ENCODE peak calls at places on chromosome 1, in nine cellular contexts. D, Y, J, M, A, E, U, Z and S are unnamed samples. For H3K4me1 and H3K27me3, the result is how much of the 10 kb centered on the place peaks cover.

GRCh38 chr1:172662464-172663109 is 3.7 kb downstream of the FASLG start:
- DNase-seq in E (no peak), M (peak), Z (no peak), A (peak), J (peak), Y (peak), U (peak), D (peak), S (peak)

GRCh38 chr1:214392246-214392645 is 111.3 kb downstream of the SMYD2 start:
- DNase-seq in J (no peak), A (peak), D (no peak), E (no peak), M (no peak), U (no peak), Y (no peak), Z (no peak), S (no peak)

GRCh38 chr1:214319930-214320329 is 39.0 kb downstream of the SMYD2 start:
- DNase-seq in A (no peak), D (no peak), J (no peak), U (no peak), Y (no peak), Z (no peak), M (no peak), E (no peak), S (no peak)

GRCh38 chr1:183735069-183735860 is 69.7 kb upstream of the RGL1 start:
- DNase-seq in A (peak), E (no peak), J (no peak), Y (no peak), Z (no peak), D (no peak), M (peak), U (no peak), S (no peak)

GRCh38 chr1:36622741-36623648 is 140.3 kb upstream of the CSF3R start:
- DNase-seq in U (no peak), M (no peak), D (no peak), Z (no peak), E (no peak), A (no peak), J (no peak), Y (no peak), S (no peak)

GRCh38 chr1:54604572-54605370 is 18.6 kb downstream of the FAM151A start:
- DNase-seq in Z (no peak), J (peak), Y (peak), E (no peak), U (no peak), D (no peak), M (no peak), A (no peak), S (no peak)

GRCh38 chr1:163875927-163876320 is 554.2 kb downstream of the NUF2 start:
- DNase-seq in A (peak), U (no peak), Y (no peak), E (no peak), J (no peak), D (no peak), Z (no peak), M (peak), S (no peak)

GRCh38 chr1:167126317-167126716 is 32.4 kb downstream of the STYXL2 start:
- DNase-seq in E (no peak), Z (no peak), Y (no peak), A (no peak), M (no peak), U (no peak), D (no peak), J (no peak), S (no peak)

DNA sequence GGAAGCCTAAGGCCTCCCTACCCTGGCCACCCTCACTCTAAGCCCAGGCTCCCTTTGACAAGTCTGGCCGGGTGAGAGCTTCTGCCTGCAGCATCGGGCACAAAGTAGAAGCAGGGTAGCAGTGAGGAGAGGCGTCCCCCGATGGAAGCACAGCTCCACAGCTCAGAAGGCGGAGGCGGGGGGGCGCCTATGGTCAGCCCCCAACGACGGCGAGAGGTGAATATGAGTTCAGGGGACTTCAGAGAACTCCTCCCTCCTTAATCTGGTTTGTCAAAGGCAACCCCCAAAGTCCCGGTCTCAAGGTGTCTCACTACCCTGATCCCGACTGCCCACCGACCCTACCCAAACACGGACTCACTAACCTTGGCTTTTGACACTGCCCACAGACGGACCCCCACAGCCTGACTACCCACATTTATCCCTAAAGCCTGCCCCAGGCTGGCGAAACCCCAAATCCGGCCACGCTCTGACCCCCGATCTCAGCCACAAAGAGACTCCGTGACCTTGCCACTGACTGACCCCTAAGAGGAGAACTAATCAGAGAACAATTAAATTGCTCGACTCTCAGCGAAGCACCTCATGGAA is 5.3 kb downstream of the ID3 start:
- DNase-seq in E (no peak), M (no peak), J (no peak), A (no peak), D (no peak), Y (no peak), Z (peak), U (no peak), S (no peak)
- H3K4me1 ChIP-seq in E (under half), M (under half), J (under half), A (under half), D (under half), Y (under half), Z (under half), U (half or more), S (under half)

GRCh38 chr1:11778844-11779623 is 17.0 kb downstream of the C1orf167 start:
- DNase-seq in D (no peak), Y (no peak), A (no peak), J (no peak), U (no peak), E (no peak), Z (no peak), M (no peak), S (no peak)
- H3K27me3 ChIP-seq in D (under half), Y (under half), A (under half), J (under half), U (under half), E (under half), Z (under half), M (under half), S (under half)

DNA sequence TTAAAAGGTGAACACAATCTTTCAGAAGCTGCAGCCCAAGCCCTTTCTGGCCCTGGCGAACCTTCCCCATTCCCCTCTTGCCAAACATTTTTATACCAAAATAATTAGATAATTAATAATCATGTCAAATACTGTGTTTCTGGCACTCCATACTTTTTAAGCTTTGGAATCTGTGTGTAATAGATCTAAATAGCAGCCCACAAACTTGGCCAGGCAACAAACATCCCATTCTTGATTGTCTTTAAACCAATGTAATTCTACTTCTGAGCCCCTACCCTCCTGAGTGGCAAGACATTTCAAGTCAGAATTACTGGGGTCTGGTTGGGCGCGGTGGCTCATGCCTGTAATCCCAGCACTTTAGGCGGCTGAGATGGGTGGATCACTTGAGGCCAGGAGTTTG is 137.7 kb downstream of the NAV1 start:
- DNase-seq in M (no peak), J (no peak), Y (no peak), Z (no peak), E (no peak), U (no peak), D (no peak), A (no peak), S (no peak)
- H3K4me1 ChIP-seq in M (under half), J (under half), Y (under half), Z (half or more), E (under half), U (under half), D (half or more), A (under half), S (under half)

GRCh38 chr1:5834477-5835178 is 157.6 kb downstream of the NPHP4 start:
- DNase-seq in A (no peak), U (no peak), Y (no peak), M (no peak), Z (no peak), J (no peak), E (no peak), D (no peak), S (no peak)
- H3K27me3 ChIP-seq in A (under half), U (under half), Y (under half), M (under half), Z (under half), J (under half), E (under half), D (half or more), S (under half)

GRCh38 chr1:2481885-2482284 is 5.8 kb downstream of the PLCH2 start:
- DNase-seq in M (no peak), E (no peak), A (no peak), Z (no peak), U (no peak), D (no peak), Y (no peak), J (no peak), S (no peak)

GRCh38 chr1:2479618-2480017 is 3.5 kb downstream of the PLCH2 start:
- DNase-seq in E (no peak), U (no peak), A (no peak), J (no peak), D (no peak), Y (no peak), Z (no peak), M (no peak), S (no peak)

GRCh38 chr1:2482588-2482987 is 6.5 kb downstream of the PLCH2 start:
- DNase-seq in M (no peak), D (no peak), Y (no peak), U (no peak), E (no peak), Z (no peak), A (no peak), J (no peak), S (no peak)

GRCh38 chr1:2480236-2480985 is 4.3 kb downstream of the PLCH2 start:
- DNase-seq in M (no peak), Y (no peak), J (no peak), E (no peak), A (no peak), D (no peak), U (peak), Z (no peak), S (no peak)

GRCh38 chr1:2480986-2481364 is 4.9 kb downstream of the PLCH2 start:
- DNase-seq in E (no peak), A (no peak), Y (no peak), Z (no peak), J (no peak), M (no peak), D (no peak), U (no peak), S (no peak)
- H3K4me1 ChIP-seq in E (under half), A (under half), Y (under half), Z (under half), J (under half), M (under half), D (under half), U (under half), S (under half)

DNA sequence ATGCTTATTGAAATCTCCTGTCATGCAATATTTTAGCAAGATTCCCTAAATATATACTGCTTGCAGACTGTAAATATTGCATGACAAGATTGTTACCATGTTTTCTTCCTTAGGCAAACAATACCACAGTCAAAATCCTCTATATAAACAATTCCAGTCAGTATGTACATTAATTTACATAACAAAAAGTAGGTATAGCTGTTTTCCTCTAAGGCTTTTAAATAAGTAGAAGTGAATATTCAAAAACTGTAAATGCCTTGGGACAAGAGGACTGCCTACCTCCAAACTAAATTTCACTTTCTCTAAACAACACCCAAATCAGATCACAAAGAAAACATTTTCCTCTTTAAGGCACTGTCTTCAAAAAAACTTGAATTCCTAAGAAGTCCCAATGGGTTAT is 17.3 kb upstream of the FOXD3 start:
- DNase-seq in D (no peak), A (no peak), U (no peak), Z (peak), J (no peak), M (no peak), Y (no peak), E (no peak), S (no peak)
- H3K27me3 ChIP-seq in D (half or more), A (under half), U (under half), Z (under half), J (under half), M (under half), Y (under half), E (under half), S (under half)

DNA sequence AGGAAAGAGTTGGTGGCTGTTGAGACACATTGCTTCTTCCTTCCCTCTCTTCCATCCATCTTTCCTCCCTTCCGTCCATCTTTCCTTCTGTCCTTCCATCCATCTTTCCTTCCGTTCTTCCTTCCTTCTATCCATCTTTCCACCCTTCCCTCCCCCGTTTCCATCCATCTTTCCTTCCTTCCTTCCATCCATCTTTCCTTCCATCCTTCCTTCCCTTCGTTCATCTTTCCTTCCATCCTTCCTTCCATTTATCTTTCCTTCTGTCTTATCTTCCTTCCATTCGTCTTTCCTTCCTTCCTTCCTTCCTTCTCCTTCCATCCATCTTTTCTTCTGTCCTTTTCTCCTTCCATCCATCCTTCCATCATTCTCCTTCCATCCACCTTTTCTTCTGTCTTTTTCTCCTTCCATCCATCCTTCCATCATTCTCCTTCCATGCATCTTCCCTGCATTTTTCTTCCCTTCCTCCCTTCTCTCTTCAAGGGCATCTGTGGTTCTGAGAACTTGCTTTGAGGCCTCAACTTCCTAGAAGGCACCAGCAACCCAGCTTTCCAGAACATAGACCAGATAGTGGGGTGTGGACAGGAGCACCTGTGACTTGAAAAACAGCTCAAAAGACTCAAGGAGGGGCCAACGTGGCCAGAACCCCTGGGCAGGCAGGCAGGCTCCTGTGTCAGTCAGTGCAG is 48.9 kb upstream of the SELENON start:
- DNase-seq in J (no peak), D (no peak), E (no peak), U (no peak), Z (no peak), Y (no peak), M (no peak), A (no peak), S (no peak)
- H3K4me1 ChIP-seq in J (under half), D (under half), E (under half), U (under half), Z (under half), Y (under half), M (under half), A (under half), S (under half)